ENCODE peak calls at places on chromosomes 3 and 15, in ten cellular contexts. A is IMR-90, O is keratinocyte, I is aorta, H is stomach, B is substantia nigra, M is WERI-Rb-1, D is dorsolateral prefrontal cortex, Q is prostate gland, L is H9. U is an unnamed sample.

GRCh38 chr3:50503947-50504346 is 513 bp upstream of the CACNA2D2 start:
- DNase-seq in A (no peak), O (no peak), I (no peak), H (no peak), B (no peak), M (no peak), D (no peak), Q (no peak), L (no peak), U (no peak)

GRCh38 chr3:122458992-122459391 is 43.1 kb upstream of the WDR5B start:
- DNase-seq in A (peak), O (no peak), I (no peak), H (no peak), B (no peak), M (no peak), D (no peak), Q (no peak), L (no peak), U (peak)

GRCh38 chr3:107598926-107599754 is 76.4 kb downstream of the BBX start:
- DNase-seq in A (peak), O (no peak), I (no peak), H (no peak), B (peak), M (peak), D (no peak), Q (peak), L (peak), U (peak)

GRCh38 chr15:66092053-66092976 is 161.2 kb downstream of the MEGF11 start:
- DNase-seq in A (no peak), O (no peak), I (no peak), H (no peak), B (no peak), M (no peak), D (no peak), Q (no peak), L (no peak), U (no peak)

GRCh38 chr3:128559486-128560225 is 66.7 kb upstream of the GATA2 start:
- DNase-seq in A (peak), O (no peak), I (peak), H (peak), B (no peak), M (no peak), D (no peak), Q (no peak), L (no peak), U (no peak)

GRCh38 chr3:72953325-72953956 is 43.2 kb upstream of the PPP4R2 start:
- DNase-seq in A (peak), O (no peak), I (no peak), H (no peak), B (no peak), M (no peak), D (no peak), Q (no peak), L (no peak), U (no peak)

GRCh38 chr3:127438951-127439350 is 151.1 kb upstream of the PRR20G start:
- DNase-seq in A (no peak), O (no peak), I (no peak), H (peak), B (no peak), M (no peak), D (no peak), Q (no peak), L (peak), U (no peak)

GRCh38 chr3:30524357-30525040 is 81.9 kb upstream of the TGFBR2 start:
- DNase-seq in A (no peak), O (no peak), I (no peak), H (no peak), B (no peak), M (no peak), D (no peak), Q (no peak), L (no peak), U (no peak)

GRCh38 chr3:24129549-24129948 is 184.5 kb downstream of the NR1D2 start:
- DNase-seq in A (no peak), O (no peak), I (no peak), H (no peak), B (no peak), M (peak), D (no peak), Q (peak), L (no peak), U (no peak)

GRCh38 chr3:46433841-46434240 is 26.8 kb downstream of the CCRL2 start:
- DNase-seq in A (no peak), O (no peak), I (no peak), H (no peak), B (no peak), M (no peak), D (no peak), Q (no peak), L (no peak), U (no peak)

GRCh38 chr3:123013876-123014275 is 13.7 kb downstream of the SEMA5B start:
- DNase-seq in A (no peak), O (no peak), I (no peak), H (no peak), B (no peak), M (no peak), D (no peak), Q (no peak), L (no peak), U (no peak)

GRCh38 chr15:78761020-78761419 is 50.2 kb downstream of the ADAMTS7 start:
- DNase-seq in A (no peak), O (no peak), I (peak), H (no peak), B (no peak), M (no peak), D (no peak), Q (no peak), L (no peak), U (no peak)

GRCh38 chr3:42544492-42545283 is 37.1 kb downstream of the SEC22C start:
- DNase-seq in A (no peak), O (no peak), I (no peak), H (peak), B (no peak), M (no peak), D (no peak), Q (peak), L (no peak), U (no peak)

GRCh38 chr15:84658080-84658787 is at the start of gene NMB:
- DNase-seq in A (peak), O (no peak), I (peak), H (peak), B (peak), M (peak), D (peak), Q (peak), L (peak), U (peak)

GRCh38 chr15:66078929-66079275 is 174.6 kb downstream of the MEGF11 start:
- DNase-seq in A (no peak), O (no peak), I (no peak), H (no peak), B (no peak), M (no peak), D (no peak), Q (no peak), L (no peak), U (no peak)

GRCh38 chr3:185807455-185808068 is 17.3 kb downstream of the IGF2BP2 start:
- DNase-seq in A (peak), O (peak), I (no peak), H (no peak), B (no peak), M (no peak), D (no peak), Q (no peak), L (peak), U (no peak)

GRCh38 chr3:70726966-70727365 is 414.5 kb upstream of the MDFIC2 start:
- DNase-seq in A (peak), O (no peak), I (no peak), H (no peak), B (no peak), M (no peak), D (no peak), Q (no peak), L (no peak), U (no peak)

GRCh38 chr15:64247906-64248541 is 85.2 kb upstream of the PPIB start:
- DNase-seq in A (peak), O (peak), I (no peak), H (no peak), B (no peak), M (no peak), D (no peak), Q (peak), L (peak), U (no peak)

GRCh38 chr3:131361464-131362421 is 19.8 kb upstream of the NUDT16 start:
- DNase-seq in A (peak), O (peak), I (peak), H (peak), B (peak), M (no peak), D (no peak), Q (peak), L (peak), U (no peak)

GRCh38 chr3:129424185-129424841 is 4.1 kb downstream of the EFCAB12 start:
- DNase-seq in A (peak), O (peak), I (no peak), H (peak), B (no peak), M (no peak), D (no peak), Q (peak), L (no peak), U (peak)

GRCh38 chr15:65979837-65980236 is 110.5 kb downstream of the RAB11A start:
- DNase-seq in A (no peak), O (no peak), I (peak), H (no peak), B (no peak), M (no peak), D (no peak), Q (no peak), L (no peak), U (no peak)

GRCh38 chr3:38528457-38528856 is 32.3 kb downstream of the EXOG start:
- DNase-seq in A (no peak), O (no peak), I (no peak), H (no peak), B (no peak), M (peak), D (no peak), Q (no peak), L (peak), U (peak)

GRCh38 chr15:91338763-91339162 is 238.7 kb downstream of the SV2B start:
- DNase-seq in A (peak), O (no peak), I (no peak), H (no peak), B (no peak), M (no peak), D (no peak), Q (no peak), L (peak), U (no peak)

GRCh38 chr15:31324739-31325431 is 1.8 kb upstream of the KLF13 start:
- DNase-seq in A (no peak), O (no peak), I (no peak), H (no peak), B (no peak), M (no peak), D (no peak), Q (no peak), L (no peak), U (no peak)

GRCh38 chr3:177056927-177057326 is 140.4 kb downstream of the TBL1XR1 start:
- DNase-seq in A (no peak), O (no peak), I (no peak), H (no peak), B (no peak), M (no peak), D (no peak), Q (no peak), L (no peak), U (no peak)

GRCh38 chr3:42031808-42032475 is 59.2 kb upstream of the TRAK1 start:
- DNase-seq in A (peak), O (no peak), I (no peak), H (no peak), B (no peak), M (peak), D (no peak), Q (peak), L (no peak), U (no peak)

GRCh38 chr3:100024520-100025303 is 89.6 kb downstream of the FILIP1L start:
- DNase-seq in A (no peak), O (no peak), I (no peak), H (no peak), B (no peak), M (no peak), D (no peak), Q (no peak), L (no peak), U (no peak)

GRCh38 chr15:71011503-71012155 is 103.6 kb upstream of the THSD4 start:
- DNase-seq in A (peak), O (no peak), I (no peak), H (no peak), B (no peak), M (peak), D (no peak), Q (peak), L (no peak), U (peak)

GRCh38 chr3:42489937-42490227 is 12.6 kb upstream of the VIPR1 start:
- DNase-seq in A (no peak), O (no peak), I (no peak), H (no peak), B (no peak), M (no peak), D (no peak), Q (peak), L (no peak), U (no peak)

GRCh38 chr3:42745776-42746454 is 27.1 kb downstream of the CCDC13 start:
- DNase-seq in A (no peak), O (no peak), I (no peak), H (no peak), B (no peak), M (no peak), D (no peak), Q (no peak), L (peak), U (no peak)

GRCh38 chr3:161969867-161970266 is 473.3 kb downstream of the OTOL1 start:
- DNase-seq in A (peak), O (no peak), I (no peak), H (no peak), B (no peak), M (no peak), D (no peak), Q (no peak), L (no peak), U (no peak)

GRCh38 chr3:48157215-48157840 is 30.9 kb downstream of the CDC25A start:
- DNase-seq in A (peak), O (no peak), I (no peak), H (no peak), B (no peak), M (no peak), D (no peak), Q (no peak), L (no peak), U (no peak)

GRCh38 chr3:143975549-143976152 is 4.0 kb downstream of the DIPK2A start:
- DNase-seq in A (peak), O (no peak), I (no peak), H (no peak), B (no peak), M (no peak), D (no peak), Q (peak), L (no peak), U (peak)

GRCh38 chr15:92597548-92597947 is 58.0 kb downstream of the FAM174B start:
- DNase-seq in A (no peak), O (no peak), I (no peak), H (no peak), B (no peak), M (no peak), D (no peak), Q (no peak), L (no peak), U (no peak)

GRCh38 chr3:150469031-150469930 is 61.2 kb downstream of the TSC22D2 start:
- DNase-seq in A (peak), O (peak), I (no peak), H (no peak), B (no peak), M (no peak), D (no peak), Q (peak), L (peak), U (no peak)
- H3K27ac ChIP-seq in A (peak), O (peak), I (peak), H (peak), B (no peak), M (no peak), D (no peak), Q (no peak), L (no peak), U (no peak)

DNA sequence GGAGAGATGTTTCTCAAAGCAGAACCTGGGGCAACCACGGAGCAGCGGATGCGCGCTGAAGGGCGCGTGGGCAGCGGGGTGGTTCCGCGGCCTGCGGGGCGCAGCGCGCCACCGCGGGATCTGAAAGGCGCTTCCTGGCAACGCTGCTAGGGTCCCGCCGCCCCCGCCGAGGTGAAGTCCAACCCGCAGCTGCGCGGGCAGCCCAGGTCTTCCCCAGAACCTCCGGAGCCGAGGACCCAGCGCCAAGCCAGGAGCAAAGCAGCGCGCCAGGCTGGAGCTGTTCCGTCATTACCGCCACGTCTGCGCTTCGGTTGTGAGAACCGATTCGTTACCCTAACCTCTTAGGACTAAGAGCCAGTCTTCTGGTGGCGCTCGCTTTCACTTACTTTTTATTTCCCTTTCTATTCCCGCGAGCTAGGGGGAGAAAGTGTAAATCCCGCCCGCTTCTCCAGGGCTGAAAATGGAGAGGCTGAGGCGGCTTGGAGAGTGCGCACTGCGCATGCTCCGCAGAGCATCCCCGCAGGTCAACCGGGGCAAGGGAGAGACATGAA is 3.2 kb upstream of the GABRG3 start:
- DNase-seq in A (no peak), O (no peak), I (no peak), H (no peak), B (no peak), M (peak), D (no peak), Q (no peak), L (peak), U (no peak)
- H3K27ac ChIP-seq in A (no peak), O (no peak), I (no peak), H (no peak), B (no peak), M (peak), D (peak), Q (no peak), L (no peak), U (no peak)

GRCh38 chr3:10173095-10173925 is 8.6 kb downstream of the IRAK2 start:
- DNase-seq in A (peak), O (no peak), I (no peak), H (no peak), B (no peak), M (no peak), D (no peak), Q (no peak), L (no peak), U (no peak)
- H3K27ac ChIP-seq in A (peak), O (no peak), I (peak), H (peak), B (peak), M (no peak), D (peak), Q (no peak), L (no peak), U (peak)

DNA sequence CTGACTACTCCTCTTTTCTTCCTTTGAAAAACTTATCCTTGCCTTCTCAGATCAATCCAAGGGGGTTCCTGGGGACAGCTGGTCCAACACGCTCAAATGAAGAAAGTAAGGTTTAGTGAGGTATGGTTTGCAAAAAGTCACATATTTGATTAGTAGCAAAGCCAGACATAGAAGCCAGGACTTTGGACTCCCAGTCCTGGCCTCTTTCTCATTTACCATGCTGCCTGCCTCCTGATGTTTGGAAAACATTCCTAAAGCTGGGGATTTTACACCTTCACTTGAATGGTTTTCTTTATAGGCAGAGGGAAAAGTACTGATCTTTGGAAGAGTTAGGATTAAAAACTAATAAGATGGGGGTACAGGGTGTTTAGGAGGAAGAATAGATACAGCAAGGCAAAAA is 14.6 kb downstream of the POPDC2 start:
- DNase-seq in A (no peak), O (no peak), I (no peak), H (no peak), B (no peak), M (no peak), D (no peak), Q (no peak), L (no peak), U (no peak)
- H3K27ac ChIP-seq in A (no peak), O (no peak), I (no peak), H (no peak), B (no peak), M (no peak), D (no peak), Q (no peak), L (no peak), U (no peak)

GRCh38 chr3:15952543-15953175 is 154.9 kb upstream of the ANKRD28 start:
- DNase-seq in A (peak), O (no peak), I (no peak), H (no peak), B (no peak), M (no peak), D (no peak), Q (no peak), L (no peak), U (no peak)
- H3K27ac ChIP-seq in A (no peak), O (no peak), I (no peak), H (no peak), B (no peak), M (no peak), D (no peak), Q (no peak), L (no peak), U (no peak)

DNA sequence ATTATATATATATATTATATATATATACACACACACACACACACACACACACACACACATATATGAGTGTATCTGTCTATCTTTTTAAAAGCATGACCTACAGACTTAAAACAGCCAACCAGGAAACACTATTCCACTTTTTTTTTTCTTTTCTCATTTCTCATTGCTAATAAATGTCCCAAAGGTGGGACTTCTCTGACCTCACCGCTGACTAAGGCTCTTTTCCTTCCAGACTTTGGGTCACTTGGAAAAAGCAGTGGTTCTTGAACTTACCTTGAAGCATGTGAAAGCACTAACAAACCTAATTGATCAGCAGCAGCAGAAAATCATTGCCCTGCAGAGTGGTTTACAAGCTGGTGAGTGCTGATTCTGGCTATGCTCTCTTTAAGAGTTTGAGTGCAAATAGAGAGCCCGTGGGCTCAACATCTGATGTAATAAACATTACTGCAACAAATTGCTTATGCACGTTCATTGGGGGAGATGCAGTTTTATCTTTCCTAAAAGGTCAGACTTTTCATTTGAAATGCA is 2.0 kb downstream of the BHLHE40 start:
- DNase-seq in A (peak), O (no peak), I (no peak), H (no peak), B (no peak), M (no peak), D (no peak), Q (no peak), L (no peak), U (no peak)
- H3K27ac ChIP-seq in A (peak), O (peak), I (peak), H (peak), B (no peak), M (peak), D (peak), Q (peak), L (no peak), U (no peak)

GRCh38 chr15:62544446-62544845 is 379.4 kb upstream of the C2CD4B start:
- DNase-seq in A (no peak), O (no peak), I (no peak), H (no peak), B (no peak), M (no peak), D (no peak), Q (no peak), L (no peak), U (no peak)

GRCh38 chr15:62545392-62546227 is 380.5 kb upstream of the C2CD4B start:
- DNase-seq in A (peak), O (no peak), I (no peak), H (peak), B (peak), M (no peak), D (no peak), Q (peak), L (no peak), U (no peak)

GRCh38 chr15:62549345-62549970 is 384.4 kb upstream of the C2CD4B start:
- DNase-seq in A (peak), O (no peak), I (no peak), H (peak), B (no peak), M (peak), D (no peak), Q (no peak), L (no peak), U (peak)

GRCh38 chr15:62547584-62547983 is 382.5 kb upstream of the C2CD4B start:
- DNase-seq in A (no peak), O (no peak), I (no peak), H (no peak), B (no peak), M (no peak), D (no peak), Q (no peak), L (no peak), U (no peak)
- H3K27ac ChIP-seq in A (no peak), O (no peak), I (no peak), H (no peak), B (no peak), M (peak), D (no peak), Q (no peak), L (no peak), U (no peak)

GRCh38 chr15:63071288-63071909 is 28.9 kb downstream of the TPM1 start:
- DNase-seq in A (no peak), O (no peak), I (no peak), H (no peak), B (no peak), M (no peak), D (no peak), Q (no peak), L (no peak), U (no peak)
- H3K27ac ChIP-seq in A (no peak), O (no peak), I (no peak), H (no peak), B (no peak), M (no peak), D (no peak), Q (no peak), L (no peak), U (no peak)